ENCODE peak calls at places on chromosomes 11 and 22, in ten cellular contexts. One of them, this sample, is unnamed.

GRCh38 chr22:23152238-23153114 is 7.2 kb downstream of the RAB36 start:
- DNase-seq in uterus: no peak
- DNase-seq in adrenal gland: no peak
- DNase-seq in HCT116: no peak
- DNase-seq in NB4: peak
- DNase-seq in spleen: peak
- DNase-seq in right lobe of liver: no peak
- DNase-seq in K562: peak
- DNase-seq in ovary: no peak
- DNase-seq in A549: no peak
- DNase-seq in this sample: no peak

GRCh38 chr11:92632510-92632909 is 336.9 kb upstream of the MTNR1B start:
- DNase-seq in A549: no peak
- DNase-seq in HCT116: no peak
- DNase-seq in spleen: no peak
- DNase-seq in uterus: no peak
- DNase-seq in adrenal gland: no peak
- DNase-seq in right lobe of liver: no peak
- DNase-seq in K562: no peak
- DNase-seq in ovary: no peak
- DNase-seq in NB4: no peak
- DNase-seq in this sample: no peak

GRCh38 chr11:60906132-60906972 is at the start of gene PRPF19:
- DNase-seq in right lobe of liver: peak
- DNase-seq in ovary: peak
- DNase-seq in A549: peak
- DNase-seq in uterus: peak
- DNase-seq in spleen: peak
- DNase-seq in adrenal gland: peak
- DNase-seq in HCT116: peak
- DNase-seq in K562: peak
- DNase-seq in NB4: peak
- DNase-seq in this sample: peak

GRCh38 chr11:125164422-125165110 is at the start of gene PKNOX2:
- DNase-seq in HCT116: peak
- DNase-seq in NB4: peak
- DNase-seq in spleen: peak
- DNase-seq in adrenal gland: peak
- DNase-seq in A549: peak
- DNase-seq in uterus: peak
- DNase-seq in right lobe of liver: peak
- DNase-seq in K562: peak
- DNase-seq in ovary: peak
- DNase-seq in this sample: peak

GRCh38 chr11:67632175-67632981 is 2.6 kb upstream of the NUDT8 start:
- DNase-seq in spleen: peak
- DNase-seq in K562: no peak
- DNase-seq in HCT116: no peak
- DNase-seq in adrenal gland: no peak
- DNase-seq in right lobe of liver: peak
- DNase-seq in uterus: peak
- DNase-seq in NB4: no peak
- DNase-seq in A549: no peak
- DNase-seq in ovary: peak
- DNase-seq in this sample: no peak

GRCh38 chr11:79152511-79152910 is 288.3 kb downstream of the TENM4 start:
- DNase-seq in NB4: no peak
- DNase-seq in adrenal gland: no peak
- DNase-seq in A549: no peak
- DNase-seq in HCT116: no peak
- DNase-seq in uterus: no peak
- DNase-seq in right lobe of liver: no peak
- DNase-seq in K562: no peak
- DNase-seq in spleen: no peak
- DNase-seq in ovary: no peak
- DNase-seq in this sample: peak

GRCh38 chr11:11660351-11660750 is 38.5 kb upstream of the GALNT18 start:
- DNase-seq in NB4: no peak
- DNase-seq in uterus: no peak
- DNase-seq in K562: no peak
- DNase-seq in right lobe of liver: no peak
- DNase-seq in HCT116: no peak
- DNase-seq in spleen: no peak
- DNase-seq in A549: no peak
- DNase-seq in ovary: no peak
- DNase-seq in adrenal gland: no peak
- DNase-seq in this sample: no peak

GRCh38 chr11:12746593-12747097 is 72.4 kb downstream of the TEAD1 start:
- DNase-seq in right lobe of liver: no peak
- DNase-seq in NB4: peak
- DNase-seq in K562: peak
- DNase-seq in A549: no peak
- DNase-seq in adrenal gland: no peak
- DNase-seq in spleen: no peak
- DNase-seq in uterus: peak
- DNase-seq in HCT116: peak
- DNase-seq in ovary: peak
- DNase-seq in this sample: no peak

GRCh38 chr11:9732453-9732852 is 68.6 kb downstream of the SWAP70 start:
- DNase-seq in K562: no peak
- DNase-seq in adrenal gland: no peak
- DNase-seq in ovary: no peak
- DNase-seq in spleen: no peak
- DNase-seq in HCT116: no peak
- DNase-seq in right lobe of liver: no peak
- DNase-seq in A549: no peak
- DNase-seq in NB4: no peak
- DNase-seq in uterus: no peak
- DNase-seq in this sample: no peak

GRCh38 chr11:9731256-9731655 is 67.4 kb downstream of the SWAP70 start:
- DNase-seq in NB4: no peak
- DNase-seq in adrenal gland: no peak
- DNase-seq in spleen: no peak
- DNase-seq in HCT116: no peak
- DNase-seq in A549: no peak
- DNase-seq in uterus: no peak
- DNase-seq in right lobe of liver: no peak
- DNase-seq in K562: no peak
- DNase-seq in ovary: no peak
- DNase-seq in this sample: no peak

GRCh38 chr11:9733212-9733611 is 69.3 kb downstream of the SWAP70 start:
- DNase-seq in K562: no peak
- DNase-seq in adrenal gland: no peak
- DNase-seq in HCT116: no peak
- DNase-seq in A549: no peak
- DNase-seq in NB4: no peak
- DNase-seq in ovary: no peak
- DNase-seq in spleen: no peak
- DNase-seq in uterus: no peak
- DNase-seq in right lobe of liver: no peak
- DNase-seq in this sample: no peak

GRCh38 chr11:9726313-9727022 is 62.6 kb downstream of the SWAP70 start:
- DNase-seq in right lobe of liver: no peak
- DNase-seq in A549: no peak
- DNase-seq in ovary: no peak
- DNase-seq in spleen: no peak
- DNase-seq in uterus: no peak
- DNase-seq in NB4: no peak
- DNase-seq in adrenal gland: no peak
- DNase-seq in K562: no peak
- DNase-seq in HCT116: peak
- DNase-seq in this sample: no peak

GRCh38 chr11:9728058-9728457 is 64.2 kb downstream of the SWAP70 start:
- DNase-seq in A549: no peak
- DNase-seq in uterus: no peak
- DNase-seq in HCT116: no peak
- DNase-seq in ovary: no peak
- DNase-seq in K562: no peak
- DNase-seq in adrenal gland: no peak
- DNase-seq in spleen: no peak
- DNase-seq in right lobe of liver: no peak
- DNase-seq in NB4: no peak
- DNase-seq in this sample: no peak
- TF ChIP-seq CTCF in A549: no peak
- TF ChIP-seq CTCF in uterus: no peak
- TF ChIP-seq CTCF in HCT116: no peak
- TF ChIP-seq CTCF in ovary: no peak
- TF ChIP-seq CTCF in K562: no peak
- TF ChIP-seq CTCF in adrenal gland: no peak
- TF ChIP-seq CTCF in spleen: no peak
- TF ChIP-seq CTCF in right lobe of liver: no peak
- TF ChIP-seq CTCF in NB4: no peak
- TF ChIP-seq CTCF in this sample: no peak

DNA sequence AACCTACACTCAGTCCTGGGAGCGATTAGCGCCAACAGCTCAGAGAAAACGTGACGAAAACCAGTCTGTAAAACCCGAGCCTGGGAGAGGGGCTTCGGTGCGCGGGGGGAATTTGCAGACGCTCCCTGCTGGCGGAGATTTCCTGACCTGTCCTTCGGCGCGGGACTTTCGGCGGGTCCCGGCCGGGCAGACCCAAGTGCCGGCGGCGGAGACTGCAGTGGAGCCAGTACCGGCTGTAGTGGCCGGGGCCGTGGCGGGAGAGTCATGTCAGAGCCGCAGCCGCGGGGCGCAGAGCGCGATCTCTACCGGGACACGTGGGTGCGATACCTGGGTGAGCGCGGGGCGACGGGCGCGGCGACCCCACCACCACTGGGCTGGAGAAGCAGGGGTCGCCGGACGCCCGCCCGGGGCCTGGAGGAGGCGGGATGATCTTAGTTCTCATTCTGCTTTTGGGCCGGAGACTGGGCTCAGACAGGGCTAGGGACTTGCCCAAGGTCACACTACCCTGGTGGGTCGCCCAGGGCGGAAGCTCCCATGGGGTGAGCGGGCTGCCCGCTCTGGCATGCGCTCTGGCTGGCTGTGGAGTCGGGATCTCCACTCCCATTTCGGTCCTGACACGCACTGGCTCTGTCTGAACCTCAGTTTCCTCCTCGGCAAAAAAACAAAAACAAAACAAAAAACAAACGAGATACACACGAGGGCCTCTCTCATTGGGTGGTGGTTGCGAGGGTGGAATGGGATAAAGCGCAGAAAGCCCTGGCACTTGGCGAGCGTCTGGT is at the start of gene MTFP1:
- DNase-seq in spleen: peak
- DNase-seq in NB4: peak
- DNase-seq in K562: peak
- DNase-seq in ovary: peak
- DNase-seq in right lobe of liver: peak
- DNase-seq in adrenal gland: peak
- DNase-seq in A549: peak
- DNase-seq in uterus: peak
- DNase-seq in HCT116: no peak
- DNase-seq in this sample: peak
- TF ChIP-seq POLR2A in spleen: no peak
- TF ChIP-seq POLR2A in NB4: peak
- TF ChIP-seq POLR2A in K562: peak
- TF ChIP-seq POLR2A in ovary: no peak
- TF ChIP-seq POLR2A in right lobe of liver: peak
- TF ChIP-seq POLR2A in adrenal gland: peak
- TF ChIP-seq POLR2A in A549: peak
- TF ChIP-seq POLR2A in uterus: no peak
- TF ChIP-seq POLR2A in HCT116: peak
- TF ChIP-seq POLR2A in this sample: no peak

GRCh38 chr11:78149646-78150045 is 10.2 kb upstream of the ALG8 start:
- DNase-seq in K562: no peak
- DNase-seq in spleen: no peak
- DNase-seq in adrenal gland: no peak
- DNase-seq in A549: peak
- DNase-seq in HCT116: no peak
- DNase-seq in uterus: no peak
- DNase-seq in NB4: peak
- DNase-seq in right lobe of liver: no peak
- DNase-seq in ovary: peak
- DNase-seq in this sample: no peak
- TF ChIP-seq CTCF in K562: no peak
- TF ChIP-seq CTCF in spleen: no peak
- TF ChIP-seq CTCF in adrenal gland: peak
- TF ChIP-seq CTCF in A549: peak
- TF ChIP-seq CTCF in HCT116: no peak
- TF ChIP-seq CTCF in uterus: peak
- TF ChIP-seq CTCF in NB4: no peak
- TF ChIP-seq CTCF in right lobe of liver: peak
- TF ChIP-seq CTCF in ovary: peak
- TF ChIP-seq CTCF in this sample: no peak

GRCh38 chr11:2012440-2012839 is 14.8 kb upstream of the H19 start:
- DNase-seq in right lobe of liver: no peak
- DNase-seq in NB4: no peak
- DNase-seq in spleen: no peak
- DNase-seq in adrenal gland: no peak
- DNase-seq in K562: no peak
- DNase-seq in ovary: no peak
- DNase-seq in HCT116: no peak
- DNase-seq in uterus: no peak
- DNase-seq in A549: no peak
- DNase-seq in this sample: no peak

DNA sequence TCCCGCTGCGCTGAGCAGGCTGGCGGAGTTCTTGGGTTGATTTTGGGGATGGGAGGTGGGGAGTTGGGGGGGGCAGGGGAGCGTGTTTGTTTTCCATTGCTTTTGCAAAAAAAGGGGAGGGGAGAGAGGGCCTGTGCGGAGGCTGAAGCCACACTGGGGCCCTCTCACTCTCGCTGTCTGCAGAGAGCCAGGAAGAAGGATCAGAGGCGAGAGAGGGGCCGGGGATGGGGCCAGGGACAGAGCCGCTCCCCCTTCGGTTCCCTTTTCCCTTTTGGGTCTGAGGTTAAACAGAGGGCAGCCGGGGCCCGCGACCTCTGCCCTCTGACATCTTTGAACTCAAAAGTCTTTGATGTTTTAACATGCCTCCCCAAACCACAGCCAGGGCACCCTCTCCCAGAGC is 17.4 kb upstream of the H19 start:
- DNase-seq in uterus: no peak
- DNase-seq in A549: no peak
- DNase-seq in adrenal gland: no peak
- DNase-seq in K562: no peak
- DNase-seq in ovary: no peak
- DNase-seq in spleen: no peak
- DNase-seq in NB4: no peak
- DNase-seq in right lobe of liver: no peak
- DNase-seq in HCT116: no peak
- DNase-seq in this sample: no peak
- TF ChIP-seq POLR2A in uterus: no peak
- TF ChIP-seq POLR2A in A549: no peak
- TF ChIP-seq POLR2A in adrenal gland: no peak
- TF ChIP-seq POLR2A in K562: no peak
- TF ChIP-seq POLR2A in ovary: no peak
- TF ChIP-seq POLR2A in spleen: no peak
- TF ChIP-seq POLR2A in NB4: no peak
- TF ChIP-seq POLR2A in right lobe of liver: no peak
- TF ChIP-seq POLR2A in HCT116: no peak
- TF ChIP-seq POLR2A in this sample: no peak

This sample was measured in lower leg skin.